ENCODE peak calls at places on chromosomes 16 and 17, in four cellular contexts. I, F, V and Z are unnamed samples.

GRCh38 chr17:29292071-29292991 is 1.6 kb downstream of the NUFIP2 start:
- DNase-seq in I (no peak), F (peak), V (peak), Z (peak)

GRCh38 chr16:3861808-3862451 is 18.6 kb downstream of the CREBBP start:
- DNase-seq in I (no peak), F (no peak), V (no peak), Z (no peak)

GRCh38 chr17:59907467-59907866 is 14.5 kb downstream of the RPS6KB1 start:
- DNase-seq in I (no peak), F (no peak), V (no peak), Z (no peak)

GRCh38 chr17:5234645-5235576 is at the start of gene SCIMP:
- DNase-seq in I (no peak), F (no peak), V (no peak), Z (no peak)

GRCh38 chr17:42248351-42249179 is 27.6 kb downstream of the STAT5B start:
- DNase-seq in I (peak), F (peak), V (peak), Z (no peak)

GRCh38 chr16:89862732-89863131 is 10.7 kb upstream of the TCF25 start:
- DNase-seq in I (no peak), F (no peak), V (no peak), Z (no peak)

GRCh38 chr16:65809627-65810026 is 556.9 kb upstream of the CDH5 start:
- DNase-seq in I (no peak), F (no peak), V (no peak), Z (no peak)

GRCh38 chr17:42436401-42436800 is 13.3 kb upstream of the CAVIN1 start:
- DNase-seq in I (no peak), F (no peak), V (no peak), Z (no peak)

GRCh38 chr16:9136596-9136995 is 45.2 kb downstream of the HAPSTR1 start:
- DNase-seq in I (no peak), F (no peak), V (no peak), Z (no peak)

GRCh38 chr17:38575781-38576180 is 30.0 kb downstream of the SRCIN1 start:
- DNase-seq in I (no peak), F (no peak), V (no peak), Z (no peak)